ENCODE peak calls at places on chromosomes 6 and 20, in ten cellular contexts. One of them, this sample, is unnamed.

GRCh38 chr20:59636791-59637370 is 32.5 kb downstream of the PHACTR3 start:
- DNase-seq in germinal center: no peak
- DNase-seq in small intestine: peak
- DNase-seq in lung microvascular endothelial cell: no peak
- DNase-seq in B cell: no peak
- DNase-seq in cardiac muscle cell: no peak
- DNase-seq in T-helper 1 cell: no peak
- DNase-seq in astrocyte of the hippocampus: no peak
- DNase-seq in GM19239: no peak
- DNase-seq in GM04504: no peak
- DNase-seq in this sample: no peak

GRCh38 chr20:2314759-2315439 is 19.1 kb downstream of the TGM3 start:
- DNase-seq in germinal center: no peak
- DNase-seq in small intestine: peak
- DNase-seq in lung microvascular endothelial cell: no peak
- DNase-seq in B cell: no peak
- DNase-seq in cardiac muscle cell: no peak
- DNase-seq in T-helper 1 cell: no peak
- DNase-seq in astrocyte of the hippocampus: peak
- DNase-seq in GM19239: no peak
- DNase-seq in GM04504: peak
- DNase-seq in this sample: no peak

GRCh38 chr6:170036916-170037315 is 254.0 kb downstream of the DLL1 start:
- DNase-seq in germinal center: no peak
- DNase-seq in small intestine: no peak
- DNase-seq in lung microvascular endothelial cell: no peak
- DNase-seq in B cell: no peak
- DNase-seq in cardiac muscle cell: no peak
- DNase-seq in T-helper 1 cell: no peak
- DNase-seq in astrocyte of the hippocampus: no peak
- DNase-seq in GM19239: no peak
- DNase-seq in GM04504: no peak
- DNase-seq in this sample: no peak

GRCh38 chr6:136628996-136629395 is 78.8 kb upstream of the MAP7 start:
- DNase-seq in germinal center: no peak
- DNase-seq in small intestine: no peak
- DNase-seq in lung microvascular endothelial cell: no peak
- DNase-seq in B cell: no peak
- DNase-seq in cardiac muscle cell: no peak
- DNase-seq in T-helper 1 cell: no peak
- DNase-seq in astrocyte of the hippocampus: peak
- DNase-seq in GM19239: no peak
- DNase-seq in GM04504: no peak
- DNase-seq in this sample: peak

GRCh38 chr6:104324305-104324704 is 535.4 kb downstream of the HACE1 start:
- DNase-seq in germinal center: no peak
- DNase-seq in small intestine: no peak
- DNase-seq in lung microvascular endothelial cell: no peak
- DNase-seq in B cell: no peak
- DNase-seq in cardiac muscle cell: no peak
- DNase-seq in T-helper 1 cell: no peak
- DNase-seq in astrocyte of the hippocampus: no peak
- DNase-seq in GM19239: no peak
- DNase-seq in GM04504: no peak
- DNase-seq in this sample: no peak

GRCh38 chr6:11198663-11199603 is 33.5 kb downstream of the NEDD9 start:
- DNase-seq in germinal center: no peak
- DNase-seq in small intestine: no peak
- DNase-seq in lung microvascular endothelial cell: peak
- DNase-seq in B cell: no peak
- DNase-seq in cardiac muscle cell: no peak
- DNase-seq in T-helper 1 cell: peak
- DNase-seq in astrocyte of the hippocampus: no peak
- DNase-seq in GM19239: peak
- DNase-seq in GM04504: no peak
- DNase-seq in this sample: no peak

GRCh38 chr6:95186710-95187109 is 390.6 kb upstream of the MANEA start:
- DNase-seq in germinal center: no peak
- DNase-seq in small intestine: no peak
- DNase-seq in lung microvascular endothelial cell: no peak
- DNase-seq in B cell: no peak
- DNase-seq in cardiac muscle cell: no peak
- DNase-seq in T-helper 1 cell: no peak
- DNase-seq in astrocyte of the hippocampus: no peak
- DNase-seq in GM19239: no peak
- DNase-seq in GM04504: no peak
- DNase-seq in this sample: no peak

GRCh38 chr6:33271098-33271607 is 523 bp downstream of the VPS52 start:
- DNase-seq in germinal center: peak
- DNase-seq in small intestine: peak
- DNase-seq in lung microvascular endothelial cell: no peak
- DNase-seq in B cell: no peak
- DNase-seq in cardiac muscle cell: no peak
- DNase-seq in T-helper 1 cell: no peak
- DNase-seq in astrocyte of the hippocampus: no peak
- DNase-seq in GM19239: no peak
- DNase-seq in GM04504: no peak
- DNase-seq in this sample: no peak

GRCh38 chr6:11043961-11044711 is at the start of gene ELOVL2:
- DNase-seq in germinal center: peak
- DNase-seq in small intestine: no peak
- DNase-seq in lung microvascular endothelial cell: peak
- DNase-seq in B cell: peak
- DNase-seq in cardiac muscle cell: peak
- DNase-seq in T-helper 1 cell: no peak
- DNase-seq in astrocyte of the hippocampus: peak
- DNase-seq in GM19239: peak
- DNase-seq in GM04504: peak
- DNase-seq in this sample: no peak

GRCh38 chr6:144335914-144336313 is 50.8 kb downstream of the UTRN start:
- DNase-seq in germinal center: peak
- DNase-seq in small intestine: peak
- DNase-seq in lung microvascular endothelial cell: no peak
- DNase-seq in B cell: no peak
- DNase-seq in cardiac muscle cell: no peak
- DNase-seq in T-helper 1 cell: no peak
- DNase-seq in astrocyte of the hippocampus: no peak
- DNase-seq in GM19239: no peak
- DNase-seq in GM04504: no peak
- DNase-seq in this sample: no peak

GRCh38 chr6:145224450-145224849 is 510.9 kb downstream of the EPM2A start:
- DNase-seq in germinal center: no peak
- DNase-seq in small intestine: no peak
- DNase-seq in lung microvascular endothelial cell: no peak
- DNase-seq in B cell: no peak
- DNase-seq in cardiac muscle cell: no peak
- DNase-seq in T-helper 1 cell: no peak
- DNase-seq in astrocyte of the hippocampus: no peak
- DNase-seq in GM19239: no peak
- DNase-seq in GM04504: no peak
- DNase-seq in this sample: no peak

GRCh38 chr6:7991992-7992815 is 72.0 kb downstream of the BLOC1S5 start:
- DNase-seq in germinal center: peak
- DNase-seq in small intestine: peak
- DNase-seq in lung microvascular endothelial cell: peak
- DNase-seq in B cell: peak
- DNase-seq in cardiac muscle cell: no peak
- DNase-seq in T-helper 1 cell: no peak
- DNase-seq in astrocyte of the hippocampus: peak
- DNase-seq in GM19239: peak
- DNase-seq in GM04504: peak
- DNase-seq in this sample: no peak

GRCh38 chr6:138410048-138410735 is 6.2 kb downstream of the HEBP2 start:
- DNase-seq in germinal center: no peak
- DNase-seq in small intestine: no peak
- DNase-seq in lung microvascular endothelial cell: no peak
- DNase-seq in B cell: no peak
- DNase-seq in cardiac muscle cell: no peak
- DNase-seq in T-helper 1 cell: no peak
- DNase-seq in astrocyte of the hippocampus: no peak
- DNase-seq in GM19239: no peak
- DNase-seq in GM04504: peak
- DNase-seq in this sample: no peak

GRCh38 chr20:6184086-6184485 is 61.3 kb upstream of the FERMT1 start:
- DNase-seq in germinal center: no peak
- DNase-seq in small intestine: no peak
- DNase-seq in lung microvascular endothelial cell: no peak
- DNase-seq in B cell: no peak
- DNase-seq in cardiac muscle cell: no peak
- DNase-seq in T-helper 1 cell: no peak
- DNase-seq in astrocyte of the hippocampus: no peak
- DNase-seq in GM19239: no peak
- DNase-seq in GM04504: no peak
- DNase-seq in this sample: no peak

GRCh38 chr6:43184268-43184985 is 2.4 kb downstream of the CUL9 start:
- DNase-seq in germinal center: no peak
- DNase-seq in small intestine: no peak
- DNase-seq in lung microvascular endothelial cell: no peak
- DNase-seq in B cell: no peak
- DNase-seq in cardiac muscle cell: no peak
- DNase-seq in T-helper 1 cell: no peak
- DNase-seq in astrocyte of the hippocampus: no peak
- DNase-seq in GM19239: no peak
- DNase-seq in GM04504: no peak
- DNase-seq in this sample: no peak

GRCh38 chr6:41189968-41190367 is 11.0 kb downstream of the TREML2 start:
- DNase-seq in germinal center: no peak
- DNase-seq in small intestine: no peak
- DNase-seq in lung microvascular endothelial cell: no peak
- DNase-seq in B cell: no peak
- DNase-seq in cardiac muscle cell: no peak
- DNase-seq in T-helper 1 cell: no peak
- DNase-seq in astrocyte of the hippocampus: no peak
- DNase-seq in GM19239: no peak
- DNase-seq in GM04504: no peak
- DNase-seq in this sample: no peak

GRCh38 chr6:142845624-142846458 is 99.1 kb downstream of the HIVEP2 start:
- DNase-seq in germinal center: peak
- DNase-seq in small intestine: peak
- DNase-seq in lung microvascular endothelial cell: peak
- DNase-seq in B cell: no peak
- DNase-seq in cardiac muscle cell: peak
- DNase-seq in T-helper 1 cell: peak
- DNase-seq in astrocyte of the hippocampus: peak
- DNase-seq in GM19239: no peak
- DNase-seq in GM04504: peak
- DNase-seq in this sample: peak

GRCh38 chr20:37901667-37902503 is 1.0 kb upstream of the VSTM2L start:
- DNase-seq in germinal center: peak
- DNase-seq in small intestine: peak
- DNase-seq in lung microvascular endothelial cell: peak
- DNase-seq in B cell: peak
- DNase-seq in cardiac muscle cell: peak
- DNase-seq in T-helper 1 cell: no peak
- DNase-seq in astrocyte of the hippocampus: peak
- DNase-seq in GM19239: peak
- DNase-seq in GM04504: no peak
- DNase-seq in this sample: no peak